ENCODE peak calls at places on chromosome 20, in six cellular contexts. O, Z, V, C, U and M are unnamed samples.

GRCh38 chr20:15012551-15012950 is 675.1 kb upstream of the FLRT3 start:
- DNase-seq in U (no peak), Z (no peak), C (no peak), O (no peak), V (no peak), M (no peak)

GRCh38 chr20:60583741-60584140 is 625.5 kb downstream of the CDH26 start:
- DNase-seq in C (no peak), O (no peak), Z (no peak), V (no peak), U (no peak), M (no peak)

GRCh38 chr20:17680128-17680835 is 1.8 kb downstream of the RRBP1 start:
- DNase-seq in C (peak; percentile 75), V (peak; percentile 78), Z (peak; percentile 81), O (peak; percentile 86), U (peak; percentile 74), M (peak; percentile 93)

GRCh38 chr20:9492067-9492466 is 22.3 kb upstream of the LAMP5 start:
- DNase-seq in O (no peak), V (no peak), C (no peak), Z (no peak), U (no peak), M (no peak)

GRCh38 chr20:59785986-59786753 is 147.3 kb downstream of the SYCP2 start:
- DNase-seq in Z (no peak), C (no peak), U (peak; percentile 16), O (no peak), V (peak; percentile 66), M (no peak)

GRCh38 chr20:17859616-17860232 is 108.9 kb downstream of the SNX5 start:
- DNase-seq in O (no peak), C (no peak), Z (no peak), U (no peak), V (no peak), M (no peak)

GRCh38 chr20:50266293-50267040 is 75.8 kb downstream of the CEBPB start:
- DNase-seq in U (no peak), V (no peak), C (no peak), O (no peak), Z (no peak), M (no peak)

GRCh38 chr20:8454137-8454712 is 322.2 kb downstream of the PLCB1 start:
- DNase-seq in O (peak; percentile 98), V (no peak), Z (no peak), C (peak; percentile 60), U (no peak), M (peak; percentile 79)

GRCh38 chr20:13340088-13340487 is 119.0 kb downstream of the ISM1 start:
- DNase-seq in V (no peak), O (no peak), U (no peak), Z (no peak), C (peak; percentile 29), M (peak; percentile 25)

GRCh38 chr20:44218441-44218840 is 7.9 kb upstream of the OSER1 start:
- DNase-seq in C (no peak), U (no peak), O (no peak), Z (no peak), V (no peak), M (no peak)

GRCh38 chr20:13028001-13028400 is 19.2 kb downstream of the SPTLC3 start:
- DNase-seq in V (no peak), Z (no peak), C (no peak), O (peak; percentile 77), U (no peak), M (no peak)

GRCh38 chr20:53792946-53793536 is 199.4 kb upstream of the ZNF217 start:
- DNase-seq in U (no peak), V (no peak), C (no peak), O (no peak), Z (no peak), M (no peak)

GRCh38 chr20:10648651-10649050 is 25.1 kb downstream of the JAG1 start:
- DNase-seq in O (peak; percentile 86), V (peak; percentile 38), Z (no peak), U (no peak), C (no peak), M (peak; percentile 79)

GRCh38 chr20:53003420-53003819 is 31.3 kb downstream of the TSHZ2 start:
- DNase-seq in Z (no peak), O (no peak), V (no peak), C (no peak), U (no peak), M (peak; percentile 65)

GRCh38 chr20:59455392-59456341 is 148.7 kb upstream of the PHACTR3 start:
- DNase-seq in O (peak; percentile 3), V (no peak), Z (no peak), U (peak; percentile 56), C (peak; percentile 33), M (peak; percentile 4)

GRCh38 chr20:57526067-57526884 is 1.3 kb upstream of the CTCFL start:
- DNase-seq in C (peak; percentile 42), V (no peak), U (no peak), O (no peak), Z (no peak), M (no peak)

GRCh38 chr20:33933469-33933909 is 60.2 kb upstream of the RALY start:
- DNase-seq in O (peak; percentile 76), Z (peak; percentile 61), C (peak; percentile 69), V (peak; percentile 79), U (peak; percentile 67), M (peak; percentile 72)

DNA sequence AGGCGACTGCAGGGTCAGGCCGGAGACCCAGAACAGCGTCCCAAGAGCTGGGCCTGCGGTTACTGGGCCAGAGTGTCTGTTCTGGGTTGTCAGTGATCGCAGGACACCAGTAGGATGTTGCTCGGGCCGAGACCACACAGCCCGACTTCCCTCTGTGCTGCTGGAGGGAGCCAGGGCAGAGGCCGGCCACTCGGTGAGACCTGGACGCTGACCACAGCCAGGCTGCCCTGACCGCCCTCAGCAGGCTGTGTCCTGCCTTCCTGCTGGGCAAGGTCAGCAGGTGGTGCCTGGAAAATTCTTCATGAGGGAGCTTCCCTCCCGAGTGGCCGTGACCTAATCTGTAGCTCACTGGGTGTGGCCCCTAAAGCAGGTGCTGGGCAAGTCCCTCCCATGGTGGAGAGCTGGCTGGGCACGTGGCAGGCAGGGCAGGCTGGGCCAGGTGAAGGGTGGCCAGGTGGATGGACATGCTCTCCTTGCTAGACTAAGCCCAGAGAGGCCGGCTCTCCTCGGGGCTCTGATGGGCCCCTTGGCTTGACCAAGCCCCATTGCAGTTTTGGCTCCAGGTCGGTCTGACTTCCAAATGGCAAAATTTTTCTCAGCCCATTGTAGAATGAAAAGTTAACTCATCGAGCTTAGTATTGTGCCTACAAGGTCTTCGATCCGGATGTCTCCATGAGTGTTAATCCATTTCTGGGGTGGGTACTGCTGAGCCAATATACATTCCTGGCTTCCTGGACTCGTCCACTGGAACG is 1.9 kb downstream of the SLCO4A1 start:
- DNase-seq in V (no peak), U (peak; percentile 80), C (no peak), Z (no peak), O (no peak), M (no peak)
- H3K4me3 ChIP-seq in V (peak overlapping the region; percentile 79), U (peak overlapping the region; percentile 79), C (no peak overlapping the region), Z (peak overlapping the region; percentile 68), O (no peak overlapping the region), M (no peak overlapping the region)

DNA sequence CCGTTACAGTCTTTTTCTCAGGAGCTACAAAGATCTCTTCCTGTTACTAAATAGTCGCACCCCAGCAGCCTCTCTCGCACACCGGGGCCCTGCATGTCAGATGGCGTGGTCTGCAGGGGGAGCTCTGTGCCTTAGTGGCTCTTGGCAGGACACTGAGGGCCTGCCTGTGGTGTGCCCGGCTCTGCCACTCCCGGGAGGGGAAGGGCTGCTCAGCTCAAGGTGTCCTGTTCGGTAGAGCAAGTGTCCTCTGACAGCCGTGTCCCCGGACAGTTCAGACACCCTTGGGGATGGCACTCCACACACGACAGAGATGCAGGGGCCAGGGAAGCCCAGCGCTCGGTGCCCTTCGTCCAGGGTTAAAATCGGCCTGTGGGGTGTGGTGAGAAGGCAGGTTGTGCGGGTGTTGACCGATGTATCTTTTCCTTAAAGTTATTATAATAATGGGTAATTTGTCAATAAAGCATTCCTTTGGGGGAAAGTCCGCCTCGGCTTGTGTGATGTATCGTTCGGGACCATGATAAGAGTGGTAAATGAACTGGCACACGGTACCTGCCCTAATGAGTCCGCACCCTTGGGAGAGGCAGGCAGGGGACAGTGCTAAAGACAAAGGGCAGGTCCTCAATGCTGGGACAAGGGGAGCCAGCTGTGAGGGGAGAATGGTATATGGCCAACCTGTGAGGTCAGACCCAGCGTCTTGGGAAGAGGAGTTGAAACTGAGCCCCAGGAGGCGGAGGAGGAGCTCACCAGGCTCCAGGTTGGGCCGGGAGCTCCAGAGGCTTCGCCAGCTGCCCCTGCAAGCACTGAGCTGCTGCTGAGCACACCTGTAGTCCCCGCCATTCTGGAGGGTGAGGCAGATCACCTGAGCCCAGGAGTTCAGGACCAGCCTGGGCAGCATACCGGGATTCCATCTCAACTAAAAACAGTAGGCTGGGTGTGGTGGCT is 3.6 kb upstream of the DNAJC5 start:
- DNase-seq in Z (no peak), C (no peak), U (no peak), O (no peak), V (no peak), M (no peak)
- TF ChIP-seq CTCF in Z (no peak), C (no peak), U (no peak), O (no peak), V (no peak), M (no peak)

GRCh38 chr20:36401336-36401735 is 95.2 kb downstream of the DLGAP4 start:
- DNase-seq in V (no peak), C (no peak), U (no peak), O (no peak), Z (peak; percentile 1), M (no peak)

GRCh38 chr20:36400901-36401300 is 94.8 kb downstream of the DLGAP4 start:
- DNase-seq in C (no peak), Z (no peak), O (no peak), V (no peak), U (no peak), M (no peak)

GRCh38 chr20:36398515-36398914 is 92.4 kb downstream of the DLGAP4 start:
- DNase-seq in Z (no peak), V (no peak), U (no peak), O (no peak), C (no peak), M (no peak)

GRCh38 chr20:36399147-36399968 is 93.2 kb downstream of the DLGAP4 start:
- DNase-seq in O (peak; percentile 48), V (no peak), U (peak; percentile 33), C (peak; percentile 75), Z (no peak), M (peak; percentile 28)

DNA sequence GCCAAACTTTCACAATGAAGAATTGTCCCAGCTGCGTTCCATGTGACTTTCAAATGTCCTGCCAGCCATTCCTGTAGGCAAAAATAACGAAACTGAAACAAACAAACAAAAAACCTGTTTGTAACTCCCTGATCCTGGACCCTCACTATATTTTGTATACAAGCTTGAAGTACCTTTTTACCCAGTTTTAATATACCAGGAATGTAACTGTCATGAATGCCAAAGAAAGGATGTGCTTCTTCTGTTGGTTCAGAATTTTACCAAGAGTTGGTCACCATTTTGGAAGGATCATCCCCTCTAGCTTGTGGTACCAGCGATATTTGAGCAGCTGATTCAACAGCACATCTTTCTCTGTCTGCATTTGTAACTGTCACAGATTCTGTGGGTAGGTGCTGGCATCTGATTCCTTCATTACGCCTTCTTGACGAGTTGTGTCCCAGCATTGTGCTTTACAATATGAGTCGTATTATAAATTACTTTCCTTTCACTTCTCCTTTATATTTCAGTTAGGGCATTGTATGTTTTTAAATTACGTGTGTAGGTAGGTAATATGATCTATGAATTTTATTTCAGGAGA is 93.9 kb downstream of the DLGAP4 start:
- DNase-seq in U (no peak), Z (no peak), O (no peak), V (no peak), C (no peak), M (no peak)
- H3K4me3 ChIP-seq in U (no peak overlapping the region), Z (no peak overlapping the region), O (no peak overlapping the region), V (no peak overlapping the region), C (no peak overlapping the region), M (no peak overlapping the region)

DNA sequence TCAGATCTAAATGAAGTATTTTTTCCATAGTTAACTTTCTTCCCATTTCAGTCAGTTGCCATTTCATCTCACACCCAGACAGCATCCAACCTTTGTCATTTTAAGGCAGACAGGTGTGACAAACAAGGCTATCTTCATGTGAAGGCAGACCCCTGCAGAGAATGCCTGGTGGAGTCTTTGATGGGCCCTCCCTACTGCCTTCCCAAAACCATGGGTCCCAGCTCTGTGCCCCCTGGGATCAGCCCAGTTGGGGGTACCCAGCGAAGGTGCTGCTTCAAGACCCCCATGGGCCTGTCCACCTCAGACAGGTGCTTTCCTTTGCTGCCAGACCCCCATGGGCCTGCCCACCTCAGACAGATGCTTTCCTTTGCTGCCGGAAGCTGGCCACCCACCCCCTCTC is 28.3 kb upstream of the ID1 start:
- DNase-seq in O (no peak), V (no peak), U (no peak), Z (no peak), C (no peak), M (no peak)
- TF ChIP-seq CTCF in O (no peak), V (no peak), U (no peak), Z (no peak), C (no peak), M (no peak)